ENCODE peak calls at places on chromosomes 16 and 17, in four cellular contexts. One of them, this sample, is unnamed.

GRCh38 chr17:27939489-27940465 is 46.6 kb upstream of the LYRM9 start:
- DNase-seq in fibroblast of mammary gland: no peak
- DNase-seq in pancreas: no peak
- DNase-seq in heart right ventricle: no peak
- DNase-seq in this sample: no peak

GRCh38 chr17:35286120-35286781 is 43.4 kb downstream of the SLFN5 start:
- DNase-seq in fibroblast of mammary gland: no peak
- DNase-seq in pancreas: no peak
- DNase-seq in heart right ventricle: no peak
- DNase-seq in this sample: no peak

GRCh38 chr17:45432405-45433113 is at the start of gene ARHGAP27:
- DNase-seq in fibroblast of mammary gland: peak
- DNase-seq in pancreas: no peak
- DNase-seq in heart right ventricle: peak
- DNase-seq in this sample: peak

GRCh38 chr16:1706386-1707192 is 594 bp downstream of the MAPK8IP3 start:
- DNase-seq in fibroblast of mammary gland: no peak
- DNase-seq in pancreas: peak
- DNase-seq in heart right ventricle: no peak
- DNase-seq in this sample: peak

GRCh38 chr16:72298947-72299346 is 127.0 kb upstream of the PMFBP1 start:
- DNase-seq in fibroblast of mammary gland: no peak
- DNase-seq in pancreas: no peak
- DNase-seq in heart right ventricle: no peak
- DNase-seq in this sample: no peak

GRCh38 chr17:69764137-69764536 is 310.9 kb upstream of the KCNJ16 start:
- DNase-seq in fibroblast of mammary gland: peak
- DNase-seq in pancreas: no peak
- DNase-seq in heart right ventricle: no peak
- DNase-seq in this sample: no peak

GRCh38 chr16:80932725-80933124 is 74.0 kb downstream of the CMC2 start:
- DNase-seq in fibroblast of mammary gland: peak
- DNase-seq in pancreas: peak
- DNase-seq in heart right ventricle: peak
- DNase-seq in this sample: peak

GRCh38 chr16:50300942-50301625 is 34.7 kb downstream of the ADCY7 start:
- DNase-seq in fibroblast of mammary gland: peak
- DNase-seq in pancreas: no peak
- DNase-seq in heart right ventricle: no peak
- DNase-seq in this sample: no peak

GRCh38 chr17:65254166-65254565 is 117.0 kb downstream of the RGS9 start:
- DNase-seq in fibroblast of mammary gland: peak
- DNase-seq in pancreas: no peak
- DNase-seq in heart right ventricle: no peak
- DNase-seq in this sample: no peak

GRCh38 chr17:78163881-78164747 is 4.3 kb upstream of the SYNGR2 start:
- DNase-seq in fibroblast of mammary gland: no peak
- DNase-seq in pancreas: peak
- DNase-seq in heart right ventricle: no peak
- DNase-seq in this sample: peak

GRCh38 chr17:61205406-61205805 is 194.2 kb upstream of the TBX2 start:
- DNase-seq in fibroblast of mammary gland: no peak
- DNase-seq in pancreas: no peak
- DNase-seq in heart right ventricle: no peak
- DNase-seq in this sample: peak

GRCh38 chr17:80361495-80362220 is 53.3 kb upstream of the ENDOV start:
- DNase-seq in fibroblast of mammary gland: peak
- DNase-seq in pancreas: no peak
- DNase-seq in heart right ventricle: no peak
- DNase-seq in this sample: no peak

GRCh38 chr17:37142294-37142944 is 193.7 kb downstream of the AATF start:
- DNase-seq in fibroblast of mammary gland: no peak
- DNase-seq in pancreas: no peak
- DNase-seq in heart right ventricle: no peak
- DNase-seq in this sample: no peak

GRCh38 chr17:75691371-75692290 is 24.5 kb downstream of the SAP30BP start:
- DNase-seq in fibroblast of mammary gland: peak
- DNase-seq in pancreas: peak
- DNase-seq in heart right ventricle: no peak
- DNase-seq in this sample: no peak

GRCh38 chr17:78322858-78323455 is 36.9 kb downstream of the SOCS3 start:
- DNase-seq in fibroblast of mammary gland: peak
- DNase-seq in pancreas: no peak
- DNase-seq in heart right ventricle: peak
- DNase-seq in this sample: no peak

GRCh38 chr17:17140590-17140980 is 65.5 kb downstream of the PLD6 start:
- DNase-seq in fibroblast of mammary gland: peak
- DNase-seq in pancreas: no peak
- DNase-seq in heart right ventricle: no peak
- DNase-seq in this sample: no peak

GRCh38 chr16:23408242-23409201 is 44.5 kb downstream of the COG7 start:
- DNase-seq in fibroblast of mammary gland: peak
- DNase-seq in pancreas: peak
- DNase-seq in heart right ventricle: peak
- DNase-seq in this sample: peak

GRCh38 chr17:37650419-37651003 is 7.3 kb upstream of the DDX52 start:
- DNase-seq in fibroblast of mammary gland: peak
- DNase-seq in pancreas: peak
- DNase-seq in heart right ventricle: no peak
- DNase-seq in this sample: peak

GRCh38 chr17:47686276-47686635 is 7.7 kb upstream of the TBKBP1 start:
- DNase-seq in fibroblast of mammary gland: peak
- DNase-seq in pancreas: no peak
- DNase-seq in heart right ventricle: no peak
- DNase-seq in this sample: no peak

GRCh38 chr17:21210411-21211076 is 3.4 kb downstream of the TMEM11 start:
- DNase-seq in fibroblast of mammary gland: no peak
- DNase-seq in pancreas: no peak
- DNase-seq in heart right ventricle: no peak
- DNase-seq in this sample: peak

GRCh38 chr16:74902161-74902560 is 82.8 kb downstream of the WDR59 start:
- DNase-seq in fibroblast of mammary gland: no peak
- DNase-seq in pancreas: no peak
- DNase-seq in heart right ventricle: no peak
- DNase-seq in this sample: no peak

GRCh38 chr16:23999663-24000062 is 163.9 kb downstream of the PRKCB start:
- DNase-seq in fibroblast of mammary gland: no peak
- DNase-seq in pancreas: no peak
- DNase-seq in heart right ventricle: no peak
- DNase-seq in this sample: no peak

GRCh38 chr16:31201511-31202401 is 804 bp downstream of the PYCARD start:
- DNase-seq in fibroblast of mammary gland: no peak
- DNase-seq in pancreas: peak
- DNase-seq in heart right ventricle: peak
- DNase-seq in this sample: peak

GRCh38 chr16:70433456-70434103 is 5.3 kb downstream of the ST3GAL2 start:
- DNase-seq in fibroblast of mammary gland: peak
- DNase-seq in pancreas: no peak
- DNase-seq in heart right ventricle: peak
- DNase-seq in this sample: no peak

GRCh38 chr16:15523092-15523541 is 88.7 kb downstream of the BMERB1 start:
- DNase-seq in fibroblast of mammary gland: no peak
- DNase-seq in pancreas: no peak
- DNase-seq in heart right ventricle: peak
- DNase-seq in this sample: no peak

GRCh38 chr16:13070268-13070667 is 168.9 kb downstream of the SHISA9 start:
- DNase-seq in fibroblast of mammary gland: no peak
- DNase-seq in pancreas: peak
- DNase-seq in heart right ventricle: no peak
- DNase-seq in this sample: peak

GRCh38 chr16:24538756-24539294 is 541 bp upstream of the RBBP6 start:
- DNase-seq in fibroblast of mammary gland: no peak
- DNase-seq in pancreas: no peak
- DNase-seq in heart right ventricle: no peak
- DNase-seq in this sample: no peak

GRCh38 chr16:81630632-81631026 is 148.5 kb upstream of the PLCG2 start:
- DNase-seq in fibroblast of mammary gland: no peak
- DNase-seq in pancreas: no peak
- DNase-seq in heart right ventricle: no peak
- DNase-seq in this sample: peak

GRCh38 chr17:65936013-65936412 is 255.9 kb downstream of the CEP112 start:
- DNase-seq in fibroblast of mammary gland: peak
- DNase-seq in pancreas: no peak
- DNase-seq in heart right ventricle: no peak
- DNase-seq in this sample: no peak

GRCh38 chr16:53159781-53160436 is 105.1 kb downstream of the CHD9 start:
- DNase-seq in fibroblast of mammary gland: peak
- DNase-seq in pancreas: no peak
- DNase-seq in heart right ventricle: no peak
- DNase-seq in this sample: no peak

GRCh38 chr17:45222994-45223540 is 1.4 kb downstream of the FMNL1 start:
- DNase-seq in fibroblast of mammary gland: no peak
- DNase-seq in pancreas: no peak
- DNase-seq in heart right ventricle: no peak
- DNase-seq in this sample: no peak

GRCh38 chr17:4902540-4902939 is 358 bp downstream of the CHRNE start:
- DNase-seq in fibroblast of mammary gland: no peak
- DNase-seq in pancreas: peak
- DNase-seq in heart right ventricle: no peak
- DNase-seq in this sample: no peak

GRCh38 chr16:47995354-47995753 is 160.4 kb downstream of the ABCC12 start:
- DNase-seq in fibroblast of mammary gland: no peak
- DNase-seq in pancreas: no peak
- DNase-seq in heart right ventricle: no peak
- DNase-seq in this sample: no peak

GRCh38 chr17:48375356-48375755 is 54.7 kb downstream of the SKAP1 start:
- DNase-seq in fibroblast of mammary gland: peak
- DNase-seq in pancreas: no peak
- DNase-seq in heart right ventricle: no peak
- DNase-seq in this sample: no peak

DNA sequence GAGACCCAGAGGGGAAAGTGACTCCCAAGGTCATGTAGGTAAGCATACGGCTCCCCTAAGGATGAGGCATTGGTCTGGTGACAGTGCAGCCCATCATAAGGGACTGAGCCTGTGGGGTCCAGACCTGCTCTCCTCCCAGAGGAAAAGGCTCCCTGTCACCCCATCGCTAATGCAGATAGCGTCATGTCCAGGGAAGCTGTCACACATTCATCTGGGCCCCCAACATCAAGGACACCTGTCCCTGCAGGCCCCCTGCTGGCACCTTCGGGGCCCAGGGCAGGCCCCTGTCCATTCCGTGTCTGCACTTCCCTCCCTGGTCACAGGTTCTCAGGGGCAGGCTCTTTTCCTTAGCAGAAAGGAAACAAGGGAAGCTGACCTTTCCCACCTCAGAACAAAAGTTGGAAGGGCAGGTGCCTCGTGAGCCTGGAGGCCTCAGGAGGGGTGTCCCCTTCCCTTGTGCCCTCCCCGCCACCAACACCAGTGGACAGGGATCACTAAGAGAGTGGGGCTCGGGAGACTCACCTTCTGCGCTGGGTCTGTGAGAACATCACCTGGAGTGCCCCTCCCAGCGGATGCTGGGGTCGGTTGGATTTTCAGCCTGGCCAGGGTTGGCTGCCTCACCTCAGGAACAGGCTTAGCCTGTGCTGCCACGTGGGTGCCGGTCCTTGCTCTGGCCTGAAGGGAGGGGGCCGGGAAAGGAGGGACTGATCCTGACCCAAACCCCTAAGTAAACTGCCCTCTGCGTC is 17.3 kb upstream of the LASP1NB start:
- DNase-seq in fibroblast of mammary gland: no peak
- DNase-seq in pancreas: no peak
- DNase-seq in heart right ventricle: no peak
- DNase-seq in this sample: no peak
- TF ChIP-seq CTCF in fibroblast of mammary gland: no peak
- TF ChIP-seq CTCF in pancreas: no peak
- TF ChIP-seq CTCF in heart right ventricle: no peak
- TF ChIP-seq CTCF in this sample: no peak

DNA sequence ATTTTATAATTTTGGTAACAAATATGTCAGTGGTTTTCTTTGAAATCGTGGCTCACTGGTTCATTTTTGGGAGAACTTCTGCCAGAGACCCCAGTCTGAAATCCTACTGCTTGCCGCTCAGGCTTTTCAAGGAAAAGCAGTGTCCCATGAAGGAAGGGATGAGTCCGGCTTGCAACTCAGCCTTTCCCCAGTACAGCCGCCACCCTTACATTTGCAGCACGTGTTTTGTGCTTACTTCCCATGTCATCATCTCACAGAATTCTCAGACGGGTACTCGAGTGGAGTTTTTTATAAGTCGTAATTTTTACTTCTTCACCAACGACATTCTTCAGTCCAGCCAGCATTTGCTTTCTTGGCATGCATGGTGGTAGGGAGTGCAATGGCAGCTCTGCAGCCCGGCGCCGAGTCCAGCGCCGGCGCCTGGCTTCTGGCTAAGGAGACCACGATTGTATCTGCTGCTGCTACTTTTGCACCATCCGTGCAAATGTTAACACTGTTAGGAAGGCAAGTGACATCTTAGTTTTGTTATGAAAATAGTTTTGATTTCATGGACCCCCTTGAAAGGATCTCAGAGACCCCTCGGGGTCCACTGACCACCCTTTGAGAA is 111.0 kb downstream of the AMFR start:
- DNase-seq in fibroblast of mammary gland: no peak
- DNase-seq in pancreas: no peak
- DNase-seq in heart right ventricle: no peak
- DNase-seq in this sample: no peak
- TF ChIP-seq CTCF in fibroblast of mammary gland: no peak
- TF ChIP-seq CTCF in pancreas: no peak
- TF ChIP-seq CTCF in heart right ventricle: no peak
- TF ChIP-seq CTCF in this sample: no peak

DNA sequence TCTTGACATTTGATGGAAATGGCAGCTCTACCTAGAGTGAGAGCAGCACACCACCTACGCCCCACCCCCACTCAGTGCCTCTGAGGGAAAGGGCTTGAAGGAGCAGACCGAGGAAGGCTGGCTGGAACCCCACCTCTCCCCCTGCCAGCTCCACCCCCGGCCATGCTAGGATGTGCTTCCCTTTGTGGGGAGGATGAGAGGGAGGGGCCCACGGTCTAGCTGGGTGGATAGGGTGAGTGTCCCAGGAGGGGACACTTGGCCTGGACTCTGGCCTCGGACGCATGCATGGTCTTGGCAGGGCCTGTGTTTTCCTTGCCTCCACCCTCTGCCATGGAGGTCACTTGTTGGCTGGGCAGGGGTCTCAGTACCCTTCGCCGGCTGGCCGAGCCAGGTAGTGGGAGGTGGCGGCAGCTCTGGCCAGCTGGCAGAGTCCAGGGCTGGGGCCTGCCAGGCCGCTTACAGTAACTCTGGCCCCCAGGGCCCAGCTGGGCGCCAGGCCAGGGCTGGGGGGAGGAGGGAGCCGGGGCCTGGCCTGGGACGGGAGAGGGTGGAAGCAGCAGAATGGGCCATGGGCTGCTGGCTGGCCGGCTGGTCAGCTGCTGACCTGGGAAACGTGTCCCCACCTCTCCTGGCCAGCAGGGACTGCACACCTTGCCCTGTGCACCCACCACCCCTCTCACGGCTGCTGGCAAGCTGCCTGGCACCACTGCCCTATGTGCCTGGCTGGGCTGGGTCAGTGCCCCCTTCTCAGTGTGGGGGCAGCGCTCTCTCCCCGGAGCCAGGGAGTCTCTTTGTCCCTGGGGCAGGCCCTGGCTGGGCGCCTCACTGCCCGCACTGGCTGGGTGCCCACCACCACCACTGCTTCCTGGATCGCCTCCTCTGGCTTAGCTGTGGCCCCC is 23.0 kb downstream of the RARA start:
- DNase-seq in fibroblast of mammary gland: peak
- DNase-seq in pancreas: peak
- DNase-seq in heart right ventricle: peak
- DNase-seq in this sample: peak
- TF ChIP-seq CTCF in fibroblast of mammary gland: no peak
- TF ChIP-seq CTCF in pancreas: no peak
- TF ChIP-seq CTCF in heart right ventricle: no peak
- TF ChIP-seq CTCF in this sample: peak

GRCh38 chr17:82216301-82217119 is 3.9 kb upstream of the CCDC57 start:
- DNase-seq in fibroblast of mammary gland: peak
- DNase-seq in pancreas: peak
- DNase-seq in heart right ventricle: peak
- DNase-seq in this sample: peak
- TF ChIP-seq CTCF in fibroblast of mammary gland: no peak
- TF ChIP-seq CTCF in pancreas: no peak
- TF ChIP-seq CTCF in heart right ventricle: no peak
- TF ChIP-seq CTCF in this sample: no peak